ENCODE peak calls at places on chromosomes 6 and 20, in seven cellular contexts. O is lower leg skin, L is spleen, Q is heart left ventricle, B is uterus, R is IMR-90, E is ovary. Y is an unnamed sample.

GRCh38 chr20:13105864-13106457 is 97.2 kb downstream of the SPTLC3 start:
- DNase-seq in B (no peak), O (no peak), Q (no peak), E (no peak), R (peak; percentile 38), L (no peak), Y (no peak)

GRCh38 chr6:33313709-33314514 is at the start of gene TAPBP:
- DNase-seq in O (no peak), B (peak; percentile 62), E (peak; percentile 73), L (peak; percentile 92), R (peak; percentile 72), Q (peak; percentile 77), Y (peak; percentile 53)

GRCh38 chr6:41430875-41431274 is 95.5 kb downstream of the NCR2 start:
- DNase-seq in Q (no peak), O (no peak), E (no peak), L (no peak), B (no peak), R (peak; percentile 70), Y (no peak)

GRCh38 chr6:155162682-155163081 is 101.1 kb upstream of the CLDN20 start:
- DNase-seq in O (no peak), B (no peak), R (peak; percentile 59), Q (no peak), L (no peak), E (no peak), Y (no peak)

GRCh38 chr6:46191961-46192360 is 21.2 kb upstream of the ENPP5 start:
- DNase-seq in O (no peak), R (peak; percentile 41), Q (no peak), B (no peak), E (no peak), L (no peak), Y (no peak)

GRCh38 chr6:75882734-75883133 is 133.7 kb downstream of the MYO6 start:
- DNase-seq in Q (no peak), O (no peak), R (peak; percentile 79), B (no peak), L (no peak), E (no peak), Y (no peak)

GRCh38 chr6:87210979-87211378 is 55.6 kb downstream of the ZNF292 start:
- DNase-seq in B (no peak), R (no peak), L (no peak), Q (no peak), E (no peak), O (no peak), Y (no peak)

GRCh38 chr6:163133017-163133416 is 281.5 kb upstream of the QKI start:
- DNase-seq in B (no peak), E (no peak), O (no peak), R (no peak), Q (no peak), L (no peak), Y (no peak)

GRCh38 chr6:34633256-34633655 is 63.3 kb downstream of the ILRUN start:
- DNase-seq in L (no peak), O (no peak), R (no peak), B (no peak), Q (no peak), E (no peak), Y (no peak)

GRCh38 chr6:40473026-40473425 is 114.1 kb downstream of the LRFN2 start:
- DNase-seq in Q (no peak), B (no peak), O (no peak), E (no peak), L (no peak), R (no peak), Y (no peak)

GRCh38 chr20:11274137-11274536 is 600.3 kb upstream of the JAG1 start:
- DNase-seq in O (no peak), B (no peak), E (no peak), L (no peak), R (peak; percentile 79), Q (no peak), Y (peak; percentile 60)

GRCh38 chr6:170172825-170173231 is 118.0 kb downstream of the DLL1 start:
- DNase-seq in R (no peak), Q (no peak), O (no peak), B (no peak), L (peak; percentile 65), E (peak; percentile 14), Y (peak; percentile 10)

GRCh38 chr6:116298273-116298672 is 18.5 kb upstream of the TSPYL1 start:
- DNase-seq in E (no peak), L (no peak), Q (no peak), O (no peak), B (no peak), R (no peak), Y (no peak)

GRCh38 chr20:10078403-10078802 is 43.6 kb downstream of the ANKEF1 start:
- DNase-seq in R (no peak), E (no peak), B (no peak), Q (no peak), L (no peak), O (no peak), Y (no peak)

GRCh38 chr6:14871196-14871595 is 374.7 kb upstream of the JARID2 start:
- DNase-seq in Q (no peak), B (no peak), E (no peak), O (no peak), L (no peak), R (peak; percentile 68), Y (no peak)

GRCh38 chr6:138240476-138241245 is 22.4 kb upstream of the PBOV1 start:
- DNase-seq in R (no peak), Q (no peak), L (no peak), B (no peak), O (no peak), E (no peak), Y (no peak)

GRCh38 chr20:61260905-61261304 is 8.8 kb downstream of the CDH4 start:
- DNase-seq in L (no peak), O (no peak), E (no peak), Q (no peak), B (no peak), R (no peak), Y (no peak)
- TF ChIP-seq CTCF in L (no peak), O (no peak), E (no peak), Q (no peak), B (no peak), R (no peak), Y (no peak)

DNA sequence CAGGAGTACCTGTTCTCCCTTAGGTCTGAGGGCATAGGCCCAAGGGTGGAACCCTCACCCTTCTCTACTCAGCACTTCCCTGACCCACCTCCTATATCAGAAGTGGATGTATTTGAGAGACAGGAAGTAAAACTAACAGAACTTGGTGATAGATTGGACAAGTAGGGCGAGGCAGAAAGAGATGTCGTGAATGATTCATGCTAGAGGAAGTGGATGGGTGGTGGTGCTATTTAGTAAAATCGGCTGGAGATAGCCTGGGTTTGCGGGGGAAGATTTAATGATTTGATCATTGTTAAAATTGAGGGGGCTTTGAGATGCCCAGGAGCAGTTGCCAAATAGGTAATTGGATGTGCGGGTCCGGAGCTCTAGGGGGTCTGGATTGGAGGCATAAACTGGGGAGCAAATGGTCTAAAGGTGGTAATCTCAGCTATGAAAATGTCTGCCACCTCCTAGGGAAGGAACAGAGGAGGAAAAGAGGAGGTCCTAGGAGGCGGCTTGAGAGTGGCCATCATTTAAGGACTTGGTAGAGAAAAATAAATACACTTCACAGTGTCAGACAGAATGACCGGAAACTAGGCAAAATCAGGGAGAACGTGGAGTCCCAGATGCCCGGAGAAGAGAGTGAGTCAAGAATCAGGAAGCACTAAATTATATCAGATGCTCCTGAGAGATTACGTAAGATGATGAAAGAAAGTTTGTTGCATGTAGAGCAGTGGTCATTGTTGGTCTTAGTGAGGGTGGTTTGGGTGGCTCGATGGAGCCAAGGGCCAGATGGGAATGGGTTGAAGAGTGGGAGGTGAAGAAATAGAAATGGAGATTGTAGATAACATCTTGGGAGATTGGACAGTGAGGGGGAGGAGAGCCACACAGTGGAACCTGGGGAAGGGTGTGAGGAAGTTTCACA is 142.0 kb downstream of the CEP57L1 start:
- DNase-seq in L (no peak), B (no peak), O (no peak), Q (no peak), R (no peak), E (no peak), Y (no peak)
- TF ChIP-seq POLR2A in L (no peak), B (no peak), O (no peak), Q (no peak), R (no peak), E (no peak), Y (no peak)

GRCh38 chr20:62784497-62784896 is 11.8 kb upstream of the MRGBP start:
- DNase-seq in O (no peak), L (no peak), B (no peak), E (no peak), R (no peak), Q (no peak), Y (no peak)

GRCh38 chr20:62782893-62783278 is 13.4 kb upstream of the MRGBP start:
- DNase-seq in E (no peak), Q (no peak), B (no peak), L (no peak), O (no peak), R (no peak), Y (peak; percentile 43)

GRCh38 chr20:62780204-62780603 is 16.1 kb upstream of the MRGBP start:
- DNase-seq in E (no peak), B (no peak), Q (no peak), L (no peak), R (no peak), O (no peak), Y (no peak)

GRCh38 chr20:62780696-62781095 is 15.6 kb upstream of the MRGBP start:
- DNase-seq in B (no peak), R (no peak), Q (no peak), L (no peak), O (no peak), E (no peak), Y (no peak)

GRCh38 chr20:62782149-62782892 is 14.0 kb upstream of the MRGBP start:
- DNase-seq in E (no peak), Q (no peak), R (no peak), O (no peak), L (no peak), B (no peak), Y (peak; percentile 49)
- TF ChIP-seq CTCF in E (no peak), Q (peak; percentile 7), R (peak; percentile 24), O (no peak), L (no peak), B (no peak), Y (no peak)

DNA sequence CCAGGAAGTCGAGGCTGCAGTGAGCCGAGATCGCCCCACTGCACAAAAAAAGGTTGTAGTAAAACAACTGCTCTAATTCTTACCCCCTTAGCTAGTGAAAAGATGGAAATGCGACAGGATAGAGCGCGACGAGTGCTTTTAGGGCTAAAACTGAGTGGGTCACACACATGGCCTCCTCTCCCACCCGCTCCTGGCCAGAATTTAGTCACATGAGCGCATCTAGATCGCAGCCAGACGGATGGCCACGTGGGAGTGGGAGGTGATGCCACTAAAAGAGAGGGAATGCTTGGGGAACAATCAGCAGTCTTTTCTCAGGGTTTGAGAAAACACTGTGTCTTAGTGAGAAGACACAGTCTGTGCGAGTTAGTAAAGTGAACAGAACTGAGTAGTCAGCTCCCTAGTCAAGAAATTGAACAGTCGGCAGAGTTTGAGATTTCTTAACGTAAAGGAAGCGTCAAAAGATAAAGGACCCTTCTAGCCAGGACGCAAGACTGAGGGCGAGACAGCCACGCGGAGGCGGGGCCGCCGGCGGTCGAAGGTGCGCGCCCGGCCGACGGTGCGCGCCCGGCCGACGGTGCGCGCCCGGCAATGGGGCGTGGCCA is 664 bp upstream of the ACTR5 start:
- DNase-seq in R (no peak), B (peak; percentile 39), L (no peak), O (no peak), Q (no peak), E (peak; percentile 52), Y (no peak)
- TF ChIP-seq POLR2A in R (no peak), B (no peak), L (no peak), O (no peak), Q (no peak), E (no peak), Y (no peak)